ENCODE peak calls at places on chromosome 4, in five cellular contexts. L is tibial nerve, G is tibial artery, M is transverse colon, Q is GM23338. K is an unnamed sample.

GRCh38 chr4:106062452-106062875 is 167.2 kb downstream of the NPNT start:
- DNase-seq in L (no peak), G (no peak), M (no peak), Q (no peak), K (peak)

GRCh38 chr4:175661437-175661836 is 150.6 kb downstream of the GPM6A start:
- DNase-seq in L (no peak), G (no peak), M (no peak), Q (no peak), K (no peak)

GRCh38 chr4:38162240-38162784 is 202.1 kb downstream of the PTTG2 start:
- DNase-seq in L (no peak), G (no peak), M (no peak), Q (no peak), K (peak)

GRCh38 chr4:109735566-109736454 is 5.9 kb upstream of the PLA2G12A start:
- DNase-seq in L (no peak), G (no peak), M (peak), Q (no peak), K (peak)

GRCh38 chr4:28176942-28177341 is 1316.3 kb downstream of the STIM2 start:
- DNase-seq in L (no peak), G (no peak), M (no peak), Q (no peak), K (no peak)

GRCh38 chr4:152992027-152992426 is 55.9 kb downstream of the FHDC1 start:
- DNase-seq in L (no peak), G (no peak), M (peak), Q (no peak), K (no peak)

GRCh38 chr4:27318740-27319139 is 458.1 kb downstream of the STIM2 start:
- DNase-seq in L (no peak), G (no peak), M (peak), Q (peak), K (peak)

GRCh38 chr4:89298788-89299152 is 8.8 kb downstream of the GPRIN3 start:
- DNase-seq in L (no peak), G (no peak), M (no peak), Q (no peak), K (peak)

GRCh38 chr4:158161561-158162354 is 11.1 kb downstream of the GASK1B start:
- DNase-seq in L (peak), G (peak), M (no peak), Q (no peak), K (peak)

GRCh38 chr4:138576684-138577083 is 334.5 kb upstream of the SLC7A11 start:
- DNase-seq in L (no peak), G (no peak), M (no peak), Q (peak), K (peak)

GRCh38 chr4:138056541-138056940 is 185.6 kb downstream of the SLC7A11 start:
- DNase-seq in L (no peak), G (no peak), M (no peak), Q (no peak), K (no peak)

GRCh38 chr4:119498520-119498919 is 130.1 kb downstream of the PDE5A start:
- DNase-seq in L (peak), G (peak), M (no peak), Q (no peak), K (peak)

GRCh38 chr4:183637461-183637860 is 21.5 kb downstream of the RWDD4 start:
- DNase-seq in L (no peak), G (no peak), M (no peak), Q (no peak), K (no peak)

GRCh38 chr4:105971032-105971431 is 75.8 kb downstream of the NPNT start:
- DNase-seq in L (no peak), G (no peak), M (no peak), Q (no peak), K (no peak)

DNA sequence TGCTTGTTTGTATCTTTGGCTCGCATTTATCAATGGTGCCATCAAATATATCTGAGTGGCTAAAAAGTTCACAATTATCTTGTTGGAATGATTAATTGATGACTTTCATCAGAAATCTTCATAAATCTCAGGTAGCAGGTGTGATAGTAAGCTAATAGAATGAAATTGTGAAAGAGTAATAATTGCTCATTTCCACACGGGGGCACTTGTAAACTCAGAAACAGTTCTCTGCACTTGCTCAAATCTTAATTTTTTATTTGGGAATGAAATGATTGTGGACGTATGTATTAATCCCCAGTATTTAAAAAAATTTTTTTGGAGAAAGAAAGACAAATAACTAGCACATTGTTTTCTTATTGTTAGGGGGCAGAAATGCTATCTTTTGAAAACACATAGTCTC is 132.8 kb downstream of the DTHD1 start:
- DNase-seq in L (no peak), G (no peak), M (no peak), Q (peak), K (no peak)
- TF ChIP-seq CTCF in L (no peak), G (no peak), M (no peak), Q (no peak), K (no peak)

DNA sequence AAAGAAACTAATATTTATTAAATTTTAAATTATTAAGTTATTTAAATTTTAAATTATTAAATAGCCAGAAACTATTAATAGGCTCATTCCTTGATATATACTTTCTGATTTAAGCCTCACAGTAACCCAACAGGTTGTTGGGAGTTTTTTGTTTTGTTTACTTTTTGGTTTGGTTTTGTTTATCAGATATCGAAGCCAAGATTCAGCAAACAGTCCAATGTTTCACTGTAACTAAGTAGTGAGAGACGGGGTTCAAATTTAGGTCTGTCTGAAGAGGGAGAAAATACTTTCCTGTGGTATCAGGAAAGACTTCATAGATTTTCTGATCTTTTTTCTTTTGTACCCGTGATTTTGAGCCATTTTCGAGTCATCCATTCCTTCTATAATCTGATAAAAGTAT is 54.2 kb downstream of the CCDC158 start:
- DNase-seq in L (no peak), G (no peak), M (no peak), Q (no peak), K (no peak)
- H3K4me3 ChIP-seq in L (no peak), G (no peak), M (no peak), Q (no peak), K (no peak)

DNA sequence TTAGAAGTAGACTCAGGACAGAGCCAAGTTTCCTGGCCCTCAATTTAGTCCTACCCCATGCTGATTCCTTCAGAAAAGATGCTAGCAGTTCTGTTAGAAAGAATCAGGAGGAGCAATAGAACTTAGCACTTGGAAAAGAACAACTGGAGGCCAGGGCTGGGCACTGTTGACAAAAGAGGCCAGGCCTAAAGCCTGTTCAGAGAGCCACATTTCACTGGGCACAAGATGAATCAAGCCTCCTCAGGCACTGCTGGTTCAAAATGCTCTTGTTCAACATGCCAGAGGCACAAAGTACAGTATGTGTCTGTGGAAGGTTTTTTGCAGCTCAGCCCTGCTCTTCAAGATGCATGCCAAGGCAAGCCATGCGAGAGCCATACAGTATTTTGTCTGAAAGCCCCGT is 53.6 kb downstream of the RASL11B start:
- DNase-seq in L (no peak), G (no peak), M (no peak), Q (no peak), K (no peak)
- TF ChIP-seq CTCF in L (no peak), G (no peak), M (no peak), Q (no peak), K (no peak)

DNA sequence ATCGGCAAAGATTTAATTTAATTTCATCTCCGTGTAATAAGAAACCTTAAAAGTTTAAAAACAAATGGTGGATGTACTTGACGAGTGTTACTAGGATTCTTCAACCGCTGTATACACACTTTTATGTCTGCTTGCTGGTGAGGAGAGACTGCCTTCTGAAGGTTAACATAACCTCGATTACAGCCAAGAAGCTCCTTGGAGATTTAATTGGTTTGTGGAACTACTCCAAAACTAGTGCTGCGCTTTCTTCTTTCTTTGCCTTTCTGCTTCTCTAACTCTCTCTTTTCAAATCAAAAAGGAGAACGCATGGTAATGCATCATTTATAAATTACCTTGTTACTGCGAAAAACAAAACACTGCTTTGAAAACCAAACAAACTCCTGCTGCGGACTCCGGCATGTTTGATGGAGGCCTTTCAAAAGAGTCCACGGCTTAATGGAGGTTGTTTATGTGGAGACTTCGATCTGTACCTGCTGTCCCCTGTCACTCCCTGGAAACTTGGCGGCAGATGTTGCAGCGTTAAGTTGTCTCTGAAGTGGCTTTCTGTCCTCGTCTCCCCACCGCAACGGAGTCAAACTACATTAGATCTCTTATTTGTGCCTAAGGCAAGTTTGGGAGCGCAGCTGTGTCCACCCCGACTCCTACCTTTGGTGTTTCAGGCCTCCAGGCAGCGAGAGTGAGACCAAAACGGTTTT is 108.9 kb downstream of the ANTXR2 start:
- DNase-seq in L (no peak), G (no peak), M (no peak), Q (no peak), K (no peak)
- H3K4me3 ChIP-seq in L (no peak), G (no peak), M (no peak), Q (peak), K (no peak)

DNA sequence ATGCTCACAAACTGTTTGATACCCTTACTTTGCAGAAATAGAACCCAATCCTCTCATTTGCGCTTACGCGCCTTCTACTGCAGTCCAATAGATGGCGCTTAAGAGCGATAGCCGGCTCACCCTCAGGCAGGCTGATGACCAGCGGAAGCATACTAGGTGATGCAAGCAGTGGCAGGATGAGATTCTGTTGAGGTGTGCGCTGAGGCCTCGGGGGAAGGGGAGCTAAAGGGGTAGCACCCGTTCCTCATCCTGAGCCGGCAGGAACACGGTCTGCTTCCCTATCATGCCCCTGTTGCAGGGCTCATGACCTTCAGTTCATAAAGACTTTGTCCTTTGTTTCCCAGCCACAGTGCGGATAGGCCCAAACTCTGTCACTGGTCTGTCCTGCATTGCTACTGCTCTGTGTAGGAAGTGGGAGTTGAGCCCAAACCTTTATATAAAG is 628.9 kb downstream of the TLL1 start:
- DNase-seq in L (no peak), G (no peak), M (no peak), Q (peak), K (peak)
- TF ChIP-seq CTCF in L (no peak), G (peak), M (no peak), Q (peak), K (peak)

DNA sequence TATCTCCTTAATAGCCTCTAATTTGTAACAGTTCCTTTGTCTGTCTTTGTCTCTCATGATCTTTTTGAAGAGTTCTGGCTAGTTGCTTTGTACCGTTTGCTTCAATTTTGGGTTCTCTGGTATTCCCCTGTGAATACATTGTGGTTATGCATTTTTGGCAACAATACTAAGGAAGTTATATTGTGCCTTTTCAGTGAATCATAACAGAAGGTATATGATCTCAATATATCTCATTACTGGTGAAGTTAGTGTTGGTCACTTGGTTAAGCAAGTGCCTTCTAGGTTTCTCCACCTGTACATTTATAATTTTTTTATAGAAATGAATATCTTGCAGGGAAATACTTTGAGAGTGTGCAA is 48.6 kb downstream of the DCLK2 start:
- DNase-seq in L (no peak), G (no peak), M (no peak), Q (no peak), K (peak)
- H3K4me3 ChIP-seq in L (no peak), G (no peak), M (no peak), Q (no peak), K (no peak)

GRCh38 chr4:125283702-125284279 is 31.0 kb upstream of the FAT4 start:
- DNase-seq in L (no peak), G (no peak), M (no peak), Q (peak), K (peak)
- TF ChIP-seq CTCF in L (peak), G (peak), M (peak), Q (peak), K (peak)